ENCODE peak calls at places on chromosomes 4 and X, in eight cellular contexts. N is endothelial cell; F is mesenchymal stem cell; B is psoas muscle; E is coronary artery; R is stimulated activated CD8-positive, alpha-beta memory T cell treated with anti-CD3 and anti-CD28 coated beads, Interleukin-15, amount 100 ng/mL, for 24 hours; V is breast epithelium; S is colonic mucosa. T is an unnamed sample.

GRCh38 chr4:79213702-79214101 is 112.2 kb downstream of the NAA11 start:
- DNase-seq in N (no peak), F (no peak), B (no peak), E (no peak), R (no peak), V (no peak), S (no peak), T (no peak)

GRCh38 chrX:27680726-27681125 is 90.6 kb downstream of the DCAF8L2 start:
- DNase-seq in N (no peak), F (peak; percentile 0), B (no peak), E (no peak), R (no peak), V (no peak), S (no peak), T (no peak)

GRCh38 chrX:151153086-151153485 is 23.3 kb upstream of the GPR50 start:
- DNase-seq in N (peak; percentile 5), F (peak; percentile 3), B (no peak), E (no peak), R (no peak), V (no peak), S (no peak), T (no peak)

GRCh38 chr4:111334356-111334755 is 711.5 kb upstream of the PITX2 start:
- DNase-seq in N (no peak), F (no peak), B (no peak), E (no peak), R (no peak), V (no peak), S (no peak), T (no peak)

GRCh38 chr4:142696334-142697122 is 149.6 kb downstream of the INPP4B start:
- DNase-seq in N (no peak), F (no peak), B (no peak), E (no peak), R (no peak), V (no peak), S (no peak), T (peak; percentile 46)

GRCh38 chrX:136867096-136867491 is 13.4 kb downstream of the RBMX start:
- DNase-seq in N (no peak), F (no peak), B (no peak), E (no peak), R (no peak), V (no peak), S (no peak), T (no peak)

GRCh38 chrX:23952401-23952800 is 44.6 kb downstream of the CXorf58 start:
- DNase-seq in N (no peak), F (no peak), B (no peak), E (no peak), R (no peak), V (no peak), S (no peak), T (no peak)

GRCh38 chr4:61426229-61426628 is 226.1 kb downstream of the ADGRL3 start:
- DNase-seq in N (no peak), F (no peak), B (no peak), E (no peak), R (no peak), V (no peak), S (no peak), T (no peak)

GRCh38 chr4:150234246-150234645 is 156.0 kb downstream of the DCLK2 start:
- DNase-seq in N (no peak), F (peak; percentile 60), B (no peak), E (no peak), R (no peak), V (no peak), S (no peak), T (no peak)

GRCh38 chr4:172270421-172270820 is 457.2 kb downstream of the GALNTL6 start:
- DNase-seq in N (no peak), F (no peak), B (no peak), E (no peak), R (no peak), V (no peak), S (no peak), T (no peak)

GRCh38 chr4:159487284-159487747 is 384.4 kb downstream of the RAPGEF2 start:
- DNase-seq in N (peak; percentile 61), F (peak; percentile 80), B (no peak), E (no peak), R (no peak), V (no peak), S (peak; percentile 33), T (peak; percentile 47)

GRCh38 chrX:132001127-132001526 is 22.0 kb upstream of the STK26 start:
- DNase-seq in N (no peak), F (no peak), B (no peak), E (no peak), R (no peak), V (no peak), S (no peak), T (no peak)

GRCh38 chrX:16512401-16512776 is 137.6 kb upstream of the S100G start:
- DNase-seq in N (no peak), F (no peak), B (no peak), E (no peak), R (no peak), V (no peak), S (no peak), T (no peak)

GRCh38 chr4:53854991-53855885 is 209.2 kb downstream of the CHIC2 start:
- DNase-seq in N (no peak), F (peak; percentile 25), B (no peak), E (no peak), R (no peak), V (no peak), S (no peak), T (no peak)

GRCh38 chr4:102791318-102791835 is 30.6 kb upstream of the MANBA start:
- DNase-seq in N (no peak), F (no peak), B (no peak), E (no peak), R (no peak), V (no peak), S (no peak), T (no peak)

GRCh38 chr4:11512861-11513260 is 84.2 kb upstream of the HS3ST1 start:
- DNase-seq in N (no peak), F (no peak), B (no peak), E (no peak), R (no peak), V (no peak), S (no peak), T (no peak)

GRCh38 chrX:77597090-77597489 is 149.9 kb downstream of the FGF16 start:
- DNase-seq in N (no peak), F (peak; percentile 42), B (no peak), E (no peak), R (no peak), V (no peak), S (no peak), T (no peak)

GRCh38 chr4:102104278-102104677 is 241.0 kb downstream of the SLC39A8 start:
- DNase-seq in N (no peak), F (peak; percentile 40), B (no peak), E (no peak), R (no peak), V (no peak), S (no peak), T (no peak)

GRCh38 chrX:38038501-38038900 is 32.1 kb downstream of the SYTL5 start:
- DNase-seq in N (no peak), F (no peak), B (no peak), E (no peak), R (no peak), V (no peak), S (no peak), T (no peak)

GRCh38 chr4:154073107-154073817 is 284.4 kb upstream of the SFRP2 start:
- DNase-seq in N (no peak), F (peak; percentile 91), B (no peak), E (no peak), R (no peak), V (no peak), S (no peak), T (no peak)

GRCh38 chr4:60500860-60501259 is 699.3 kb upstream of the ADGRL3 start:
- DNase-seq in N (no peak), F (peak; percentile 2), B (no peak), E (no peak), R (no peak), V (no peak), S (no peak), T (no peak)

GRCh38 chr4:74930166-74930565 is 2.8 kb upstream of the PARM1 start:
- DNase-seq in N (no peak), F (no peak), B (no peak), E (no peak), R (no peak), V (no peak), S (no peak), T (no peak)

GRCh38 chr4:70192895-70193294 is 2.6 kb upstream of the ODAM start:
- DNase-seq in N (no peak), F (no peak), B (no peak), E (no peak), R (no peak), V (no peak), S (no peak), T (no peak)

GRCh38 chr4:57291911-57292310 is 181.7 kb upstream of the IGFBP7 start:
- DNase-seq in N (no peak), F (no peak), B (no peak), E (no peak), R (no peak), V (no peak), S (no peak), T (no peak)

GRCh38 chrX:40152706-40153334 is 55.1 kb upstream of the BCOR start:
- DNase-seq in N (no peak), F (peak; percentile 34), B (peak; percentile 85), E (no peak), R (no peak), V (no peak), S (peak; percentile 38), T (no peak)

GRCh38 chr4:56755901-56756300 is 65.6 kb downstream of the SPINK2 start:
- DNase-seq in N (no peak), F (peak; percentile 63), B (no peak), E (no peak), R (no peak), V (no peak), S (no peak), T (no peak)

GRCh38 chrX:132292753-132293152 is 73.5 kb upstream of the RAP2C start:
- DNase-seq in N (peak; percentile 9), F (peak; percentile 59), B (no peak), E (no peak), R (no peak), V (no peak), S (peak; percentile 24), T (peak; percentile 30)

GRCh38 chr4:101833455-101833854 is 42.9 kb downstream of the BANK1 start:
- DNase-seq in N (no peak), F (no peak), B (no peak), E (no peak), R (no peak), V (no peak), S (no peak), T (no peak)

GRCh38 chr4:153555730-153556440 is 89.7 kb downstream of the TMEM131L start:
- DNase-seq in N (no peak), F (peak; percentile 55), B (peak; percentile 73), E (peak; percentile 88), R (no peak), V (no peak), S (peak; percentile 42), T (no peak)

T was measured in activated CD8-positive, alpha-beta T cell treated with anti-CD3 and anti-CD28 coated beads, Interleukin-2, amount 10 ng/mL, durations not matched to agents 7 days and 5 days.